ENCODE peak calls at places on chromosome 9, in six cellular contexts. E, S, L, M, P and O are unnamed samples.

GRCh38 chr9:131668439-131669233 is 71.2 kb downstream of the RAPGEF1 start:
- DNase-seq in E (peak), P (peak), L (no peak), M (no peak), S (no peak), O (no peak)

GRCh38 chr9:35808433-35808832 is 3.6 kb downstream of the SPAG8 start:
- DNase-seq in L (no peak), P (no peak), E (no peak), S (no peak), M (no peak), O (no peak)

GRCh38 chr9:456365-456764 is 241.7 kb downstream of the DOCK8 start:
- DNase-seq in P (no peak), M (no peak), L (peak), E (no peak), S (no peak), O (no peak)

GRCh38 chr9:89564257-89564878 is 40.4 kb upstream of the GADD45G start:
- DNase-seq in S (peak), P (no peak), M (peak), E (no peak), L (peak), O (peak)

GRCh38 chr9:5509573-5509972 is 758 bp upstream of the PDCD1LG2 start:
- DNase-seq in M (no peak), L (peak), S (no peak), E (peak), P (peak), O (no peak)

GRCh38 chr9:34457266-34458012 is 931 bp downstream of the FAM219A start:
- DNase-seq in P (peak), L (peak), E (peak), M (peak), S (peak), O (peak)

GRCh38 chr9:111803924-111804323 is 9.2 kb upstream of the SHOC1 start:
- DNase-seq in M (no peak), E (no peak), L (no peak), S (no peak), P (no peak), O (no peak)

GRCh38 chr9:34568783-34569182 is 20.7 kb downstream of the CNTFR start:
- DNase-seq in M (no peak), S (no peak), L (no peak), P (no peak), E (no peak), O (no peak)

GRCh38 chr9:19618816-19619215 is 170.0 kb downstream of the SLC24A2 start:
- DNase-seq in S (no peak), P (no peak), E (no peak), M (no peak), L (no peak), O (no peak)

GRCh38 chr9:4287886-4288588 is 11.8 kb downstream of the GLIS3 start:
- DNase-seq in M (no peak), L (no peak), P (no peak), S (no peak), E (no peak), O (no peak)

GRCh38 chr9:79686381-79687130 is 114.8 kb downstream of the TLE4 start:
- DNase-seq in M (no peak), L (no peak), S (no peak), P (peak), E (peak), O (no peak)

GRCh38 chr9:93786204-93786603 is 169.0 kb downstream of the BARX1 start:
- DNase-seq in M (no peak), E (no peak), L (no peak), P (no peak), S (no peak), O (no peak)

GRCh38 chr9:124780060-124780756 is 3.3 kb downstream of the OLFML2A start:
- DNase-seq in E (no peak), P (no peak), M (no peak), L (no peak), S (no peak), O (no peak)

GRCh38 chr9:93143830-93144530 is 9.9 kb upstream of the NINJ1 start:
- DNase-seq in E (no peak), L (no peak), M (no peak), P (no peak), S (no peak), O (no peak)

GRCh38 chr9:14585730-14586473 is 107.3 kb downstream of the ZDHHC21 start:
- DNase-seq in P (no peak), S (no peak), E (no peak), L (no peak), M (no peak), O (no peak)

GRCh38 chr9:88537743-88538055 is 2.7 kb downstream of the NXNL2 start:
- DNase-seq in S (no peak), M (no peak), L (peak), E (peak), P (peak), O (peak)

GRCh38 chr9:70451765-70452164 is 37.3 kb upstream of the KLF9 start:
- DNase-seq in E (no peak), S (no peak), M (no peak), P (no peak), L (no peak), O (no peak)

GRCh38 chr9:124779368-124780059 is 2.6 kb downstream of the OLFML2A start:
- DNase-seq in M (no peak), L (no peak), S (peak), P (peak), E (peak), O (no peak)

GRCh38 chr9:109923371-109923770 is 143.4 kb downstream of the PALM2AKAP2 start:
- DNase-seq in S (no peak), M (no peak), L (no peak), E (no peak), P (no peak), O (no peak)

GRCh38 chr9:135288941-135289534 is 190.5 kb upstream of the PPP1R26 start:
- DNase-seq in M (no peak), P (no peak), E (no peak), L (no peak), S (no peak), O (no peak)

GRCh38 chr9:97511762-97512429 is 10.4 kb downstream of the TMOD1 start:
- DNase-seq in L (no peak), E (no peak), S (no peak), M (no peak), P (no peak), O (no peak)

GRCh38 chr9:93623736-93624135 is 47.4 kb downstream of the PHF2 start:
- DNase-seq in P (no peak), M (no peak), S (no peak), L (no peak), E (no peak), O (no peak)

GRCh38 chr9:5951686-5952211 is 61.1 kb downstream of the MLANA start:
- DNase-seq in L (no peak), E (peak), S (no peak), P (peak), M (no peak), O (no peak)

GRCh38 chr9:21904371-21904770 is 89.8 kb downstream of the CDKN2A start:
- DNase-seq in S (no peak), P (no peak), L (no peak), E (peak), M (no peak), O (no peak)

DNA sequence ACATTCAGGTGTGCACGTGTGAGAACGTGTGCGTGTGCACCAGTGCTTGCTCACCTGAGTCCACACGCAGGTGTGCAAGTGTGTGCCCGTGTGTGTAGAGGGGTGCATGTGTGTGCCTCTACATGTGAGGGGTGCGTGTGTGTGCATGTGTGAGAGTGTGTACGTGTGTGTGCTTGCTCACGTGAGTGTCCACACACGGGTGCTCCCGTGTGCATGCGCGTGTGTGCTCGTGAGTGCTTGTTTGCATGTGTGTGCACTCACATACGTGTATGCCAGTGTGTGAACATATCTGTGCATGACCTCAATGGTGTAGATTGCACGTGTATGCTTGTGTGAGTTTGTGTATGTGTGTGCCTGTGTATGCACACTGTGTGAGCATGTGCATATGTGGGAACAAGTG is 40.5 kb upstream of the NOTCH1 start:
- DNase-seq in E (no peak), L (no peak), M (no peak), S (no peak), P (no peak), O (no peak)
- H2AK5ac ChIP-seq in E (no peak), L (no peak), M (peak), S (no peak), P (no peak), O (peak)

DNA sequence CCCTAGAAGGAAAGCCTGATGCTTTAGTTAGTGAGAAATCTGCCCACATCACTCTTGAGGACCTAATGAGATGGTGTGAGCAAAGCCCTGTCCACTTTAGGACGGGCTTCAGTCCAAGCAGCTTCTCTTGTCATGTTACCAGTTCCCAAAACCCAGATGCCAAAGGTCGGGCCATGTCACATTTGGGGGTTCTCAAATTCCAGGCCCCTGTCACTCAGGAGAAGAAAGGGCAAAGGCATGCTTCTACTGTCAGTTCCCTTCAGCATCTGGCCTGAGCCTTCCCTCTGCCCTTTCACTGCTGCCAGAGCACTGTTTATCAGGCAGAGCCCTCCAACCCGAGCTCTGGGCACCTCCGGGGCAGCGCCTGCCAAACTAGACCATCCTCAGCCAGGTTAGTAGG is 556.0 kb downstream of the BNC2 start:
- DNase-seq in E (no peak), P (no peak), S (peak), M (no peak), L (no peak), O (no peak)
- H3K14ac ChIP-seq in E (no peak), P (no peak), S (no peak), M (no peak), L (no peak), O (no peak)

GRCh38 chr9:37575921-37576721 is at the start of gene FBXO10:
- DNase-seq in L (peak), P (peak), M (peak), E (peak), S (peak), O (peak)
- H4K8ac ChIP-seq in L (peak), P (peak), M (peak), E (peak), S (no peak), O (no peak)

GRCh38 chr9:71921190-71921814 is 9.9 kb downstream of the C9orf85 start:
- DNase-seq in S (peak), M (peak), E (no peak), P (peak), L (no peak), O (no peak)
- H2AK5ac ChIP-seq in S (no peak), M (peak), E (no peak), P (no peak), L (no peak), O (no peak)

DNA sequence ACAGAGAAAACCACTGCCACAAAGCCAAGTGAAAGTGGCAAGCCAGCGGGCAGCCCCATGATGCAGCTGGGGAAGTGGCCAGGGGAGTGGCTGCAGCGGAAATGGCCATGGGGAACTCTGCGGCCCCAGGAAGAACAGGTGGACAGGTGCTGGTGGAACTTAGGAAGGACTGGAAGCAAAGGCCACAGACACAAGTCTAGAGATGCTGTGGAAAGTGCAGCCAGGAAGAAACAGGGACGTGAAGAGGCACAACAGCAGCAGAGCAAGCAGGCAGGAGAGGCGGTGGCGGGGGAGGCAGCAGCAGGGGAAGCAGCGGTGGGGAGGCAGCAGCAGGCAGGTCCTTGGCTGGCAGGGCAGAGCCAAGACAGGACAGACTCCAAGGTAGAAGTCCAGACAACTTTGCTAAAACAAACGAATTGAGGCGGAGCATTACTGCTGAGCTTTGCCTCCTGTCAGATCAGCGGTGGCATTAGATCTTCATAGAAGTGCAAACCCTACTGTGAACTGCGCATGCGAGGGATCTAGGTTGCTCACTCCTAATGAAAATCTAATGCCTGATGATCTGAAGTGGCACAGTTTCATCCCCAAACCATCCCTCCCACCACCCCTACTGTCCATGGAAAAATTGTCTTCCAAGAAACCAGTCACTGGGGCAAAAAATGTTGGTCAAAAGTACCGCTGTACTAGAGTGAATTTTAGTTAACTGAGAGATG is 11.8 kb downstream of the SURF6 start:
- DNase-seq in P (no peak), S (peak), E (no peak), M (no peak), L (no peak), O (no peak)
- H3K14ac ChIP-seq in P (no peak), S (no peak), E (no peak), M (no peak), L (no peak), O (no peak)

DNA sequence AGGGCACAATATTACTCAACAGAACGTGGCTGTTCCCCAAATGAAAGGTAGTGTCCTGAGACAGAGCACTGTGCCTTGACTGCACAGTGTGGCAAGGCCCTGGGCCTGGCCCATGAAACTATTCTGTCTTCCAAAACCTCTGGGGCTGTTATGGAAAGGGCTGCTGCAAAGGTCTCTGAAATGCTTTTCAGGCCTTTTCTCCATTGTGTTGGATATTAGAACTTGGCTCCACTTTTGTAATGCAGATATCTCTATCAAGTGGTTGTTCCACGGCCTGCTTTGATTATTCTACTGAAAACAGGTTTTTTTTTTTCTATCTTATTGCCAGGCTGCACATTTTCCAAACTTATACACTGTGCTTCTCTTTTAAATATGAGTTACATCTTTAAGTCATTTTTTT is 777.5 kb upstream of the TYRP1 start:
- DNase-seq in P (no peak), S (peak), M (no peak), E (no peak), L (no peak), O (no peak)
- H4K8ac ChIP-seq in P (no peak), S (no peak), M (no peak), E (no peak), L (no peak), O (no peak)

GRCh38 chr9:81823672-81824554 is 104.3 kb upstream of the SPATA31D4 start:
- DNase-seq in P (no peak), M (no peak), L (no peak), S (no peak), E (no peak), O (no peak)
- H2AK5ac ChIP-seq in P (no peak), M (no peak), L (no peak), S (no peak), E (peak), O (no peak)

GRCh38 chr9:10059044-10059443 is 553.8 kb downstream of the PTPRD start:
- DNase-seq in M (no peak), S (no peak), P (peak), L (no peak), E (peak), O (no peak)
- H3K14ac ChIP-seq in M (no peak), S (no peak), P (no peak), L (no peak), E (no peak), O (no peak)

GRCh38 chr9:130241198-130241535 is 24.4 kb upstream of the HMCN2 start:
- DNase-seq in S (no peak), P (no peak), M (no peak), E (no peak), L (no peak), O (no peak)
- H4K8ac ChIP-seq in S (no peak), P (peak), M (no peak), E (peak), L (peak), O (no peak)